ENCODE peak calls at places on chromosomes 4 and X, in six cellular contexts. One of them, this sample, is unnamed.

GRCh38 chr4:40594261-40595178 is 35.1 kb downstream of the RBM47 start:
- DNase-seq in OCI-LY7: no peak
- DNase-seq in GM23338: no peak
- DNase-seq in heart left ventricle: no peak
- DNase-seq in fibroblast of mammary gland: peak
- DNase-seq in progenitor cell of endocrine pancreas: no peak
- DNase-seq in this sample: no peak

GRCh38 chr4:68905598-68906237 is 45.9 kb downstream of the UGT2A3 start:
- DNase-seq in progenitor cell of endocrine pancreas: peak
- DNase-seq in heart left ventricle: no peak
- DNase-seq in OCI-LY7: no peak
- DNase-seq in GM23338: peak
- DNase-seq in fibroblast of mammary gland: no peak
- DNase-seq in this sample: no peak

GRCh38 chr4:10413177-10413576 is 44.0 kb downstream of the ZNF518B start:
- DNase-seq in fibroblast of mammary gland: no peak
- DNase-seq in GM23338: no peak
- DNase-seq in progenitor cell of endocrine pancreas: no peak
- DNase-seq in heart left ventricle: no peak
- DNase-seq in OCI-LY7: peak
- DNase-seq in this sample: no peak

GRCh38 chr4:15677507-15677988 is 4.1 kb upstream of the FAM200B start:
- DNase-seq in progenitor cell of endocrine pancreas: no peak
- DNase-seq in heart left ventricle: no peak
- DNase-seq in GM23338: peak
- DNase-seq in fibroblast of mammary gland: peak
- DNase-seq in OCI-LY7: no peak
- DNase-seq in this sample: no peak

GRCh38 chr4:89496851-89497250 is 189.3 kb upstream of the GPRIN3 start:
- DNase-seq in heart left ventricle: no peak
- DNase-seq in GM23338: no peak
- DNase-seq in OCI-LY7: no peak
- DNase-seq in fibroblast of mammary gland: peak
- DNase-seq in progenitor cell of endocrine pancreas: no peak
- DNase-seq in this sample: no peak

GRCh38 chr4:34200535-34200934 is 2043.8 kb downstream of the ARAP2 start:
- DNase-seq in OCI-LY7: no peak
- DNase-seq in fibroblast of mammary gland: no peak
- DNase-seq in heart left ventricle: no peak
- DNase-seq in progenitor cell of endocrine pancreas: no peak
- DNase-seq in GM23338: no peak
- DNase-seq in this sample: no peak

GRCh38 chr4:150656882-150657281 is 74.9 kb downstream of the MAB21L2 start:
- DNase-seq in heart left ventricle: no peak
- DNase-seq in fibroblast of mammary gland: no peak
- DNase-seq in OCI-LY7: no peak
- DNase-seq in progenitor cell of endocrine pancreas: no peak
- DNase-seq in GM23338: no peak
- DNase-seq in this sample: no peak

GRCh38 chr4:37675587-37676290 is 10.4 kb downstream of the RELL1 start:
- DNase-seq in heart left ventricle: no peak
- DNase-seq in fibroblast of mammary gland: no peak
- DNase-seq in progenitor cell of endocrine pancreas: no peak
- DNase-seq in OCI-LY7: peak
- DNase-seq in GM23338: no peak
- DNase-seq in this sample: no peak

GRCh38 chrX:15906544-15906943 is 51.9 kb upstream of the AP1S2 start:
- DNase-seq in GM23338: no peak
- DNase-seq in fibroblast of mammary gland: no peak
- DNase-seq in OCI-LY7: no peak
- DNase-seq in heart left ventricle: no peak
- DNase-seq in progenitor cell of endocrine pancreas: no peak
- DNase-seq in this sample: no peak

GRCh38 chr4:172142331-172142738 is 329.1 kb downstream of the GALNTL6 start:
- DNase-seq in progenitor cell of endocrine pancreas: no peak
- DNase-seq in GM23338: no peak
- DNase-seq in OCI-LY7: no peak
- DNase-seq in fibroblast of mammary gland: peak
- DNase-seq in heart left ventricle: no peak
- DNase-seq in this sample: no peak

GRCh38 chr4:1572521-1572920 is 111.6 kb downstream of the FAM53A start:
- DNase-seq in OCI-LY7: no peak
- DNase-seq in heart left ventricle: no peak
- DNase-seq in fibroblast of mammary gland: no peak
- DNase-seq in progenitor cell of endocrine pancreas: no peak
- DNase-seq in GM23338: peak
- DNase-seq in this sample: peak

GRCh38 chr4:168153596-168154440 is 61.5 kb downstream of the ANXA10 start:
- DNase-seq in heart left ventricle: peak
- DNase-seq in OCI-LY7: peak
- DNase-seq in GM23338: peak
- DNase-seq in progenitor cell of endocrine pancreas: peak
- DNase-seq in fibroblast of mammary gland: peak
- DNase-seq in this sample: peak

GRCh38 chr4:97912151-97912550 is 231.1 kb downstream of the STPG2 start:
- DNase-seq in fibroblast of mammary gland: no peak
- DNase-seq in progenitor cell of endocrine pancreas: no peak
- DNase-seq in GM23338: no peak
- DNase-seq in heart left ventricle: no peak
- DNase-seq in OCI-LY7: no peak
- DNase-seq in this sample: no peak

GRCh38 chr4:128323401-128323800 is 35.8 kb upstream of the PGRMC2 start:
- DNase-seq in fibroblast of mammary gland: no peak
- DNase-seq in GM23338: no peak
- DNase-seq in progenitor cell of endocrine pancreas: no peak
- DNase-seq in OCI-LY7: no peak
- DNase-seq in heart left ventricle: no peak
- DNase-seq in this sample: no peak

GRCh38 chr4:174764105-174764729 is 64.8 kb downstream of the GLRA3 start:
- DNase-seq in OCI-LY7: peak
- DNase-seq in progenitor cell of endocrine pancreas: no peak
- DNase-seq in fibroblast of mammary gland: peak
- DNase-seq in GM23338: peak
- DNase-seq in heart left ventricle: no peak
- DNase-seq in this sample: no peak

GRCh38 chr4:82469776-82470345 is 39.5 kb downstream of the ENOPH1 start:
- DNase-seq in GM23338: no peak
- DNase-seq in OCI-LY7: no peak
- DNase-seq in progenitor cell of endocrine pancreas: no peak
- DNase-seq in fibroblast of mammary gland: peak
- DNase-seq in heart left ventricle: no peak
- DNase-seq in this sample: no peak

GRCh38 chrX:15737188-15737956 is 698 bp upstream of the CA5B start:
- DNase-seq in GM23338: no peak
- DNase-seq in OCI-LY7: peak
- DNase-seq in progenitor cell of endocrine pancreas: no peak
- DNase-seq in heart left ventricle: no peak
- DNase-seq in fibroblast of mammary gland: no peak
- DNase-seq in this sample: no peak

GRCh38 chrX:13828392-13828791 is 11.5 kb upstream of the GPM6B start:
- DNase-seq in progenitor cell of endocrine pancreas: no peak
- DNase-seq in GM23338: no peak
- DNase-seq in fibroblast of mammary gland: peak
- DNase-seq in heart left ventricle: no peak
- DNase-seq in OCI-LY7: no peak
- DNase-seq in this sample: no peak

GRCh38 chrX:123961268-123962005 is at the start of gene STAG2:
- DNase-seq in fibroblast of mammary gland: peak
- DNase-seq in GM23338: peak
- DNase-seq in progenitor cell of endocrine pancreas: peak
- DNase-seq in OCI-LY7: peak
- DNase-seq in heart left ventricle: peak
- DNase-seq in this sample: peak

GRCh38 chrX:139554991-139555675 is 24.6 kb downstream of the F9 start:
- DNase-seq in GM23338: peak
- DNase-seq in progenitor cell of endocrine pancreas: no peak
- DNase-seq in fibroblast of mammary gland: no peak
- DNase-seq in OCI-LY7: no peak
- DNase-seq in heart left ventricle: no peak
- DNase-seq in this sample: no peak

GRCh38 chr4:174864031-174864430 is 35.0 kb upstream of the GLRA3 start:
- DNase-seq in progenitor cell of endocrine pancreas: no peak
- DNase-seq in heart left ventricle: no peak
- DNase-seq in GM23338: no peak
- DNase-seq in fibroblast of mammary gland: no peak
- DNase-seq in OCI-LY7: no peak
- DNase-seq in this sample: no peak

GRCh38 chr4:16205298-16206164 is 20.7 kb downstream of the TAPT1 start:
- DNase-seq in fibroblast of mammary gland: no peak
- DNase-seq in heart left ventricle: no peak
- DNase-seq in OCI-LY7: peak
- DNase-seq in progenitor cell of endocrine pancreas: no peak
- DNase-seq in GM23338: peak
- DNase-seq in this sample: no peak

GRCh38 chrX:10677490-10677889 is 57.1 kb upstream of the MID1 start:
- DNase-seq in OCI-LY7: no peak
- DNase-seq in heart left ventricle: no peak
- DNase-seq in GM23338: no peak
- DNase-seq in fibroblast of mammary gland: peak
- DNase-seq in progenitor cell of endocrine pancreas: no peak
- DNase-seq in this sample: peak

GRCh38 chr4:1749826-1750225 is 28.5 kb downstream of the TACC3 start:
- DNase-seq in OCI-LY7: no peak
- DNase-seq in fibroblast of mammary gland: no peak
- DNase-seq in heart left ventricle: no peak
- DNase-seq in progenitor cell of endocrine pancreas: no peak
- DNase-seq in GM23338: no peak
- DNase-seq in this sample: no peak

GRCh38 chr4:83629945-83630684 is 94.2 kb downstream of the GPAT3 start:
- DNase-seq in progenitor cell of endocrine pancreas: no peak
- DNase-seq in GM23338: no peak
- DNase-seq in fibroblast of mammary gland: peak
- DNase-seq in OCI-LY7: no peak
- DNase-seq in heart left ventricle: no peak
- DNase-seq in this sample: no peak

GRCh38 chr4:8897768-8898167 is 26.1 kb upstream of the HMX1 start:
- DNase-seq in progenitor cell of endocrine pancreas: no peak
- DNase-seq in fibroblast of mammary gland: no peak
- DNase-seq in OCI-LY7: no peak
- DNase-seq in heart left ventricle: no peak
- DNase-seq in GM23338: no peak
- DNase-seq in this sample: no peak

GRCh38 chrX:19805054-19805690 is 82.2 kb downstream of the SH3KBP1 start:
- DNase-seq in GM23338: no peak
- DNase-seq in heart left ventricle: no peak
- DNase-seq in OCI-LY7: peak
- DNase-seq in fibroblast of mammary gland: peak
- DNase-seq in progenitor cell of endocrine pancreas: no peak
- DNase-seq in this sample: no peak

GRCh38 chrX:122943918-122944317 is 240.2 kb upstream of the GRIA3 start:
- DNase-seq in heart left ventricle: no peak
- DNase-seq in fibroblast of mammary gland: peak
- DNase-seq in progenitor cell of endocrine pancreas: no peak
- DNase-seq in OCI-LY7: no peak
- DNase-seq in GM23338: no peak
- DNase-seq in this sample: no peak

GRCh38 chrX:109472939-109473713 is 8.8 kb downstream of the GUCY2F start:
- DNase-seq in progenitor cell of endocrine pancreas: peak
- DNase-seq in OCI-LY7: peak
- DNase-seq in GM23338: peak
- DNase-seq in heart left ventricle: peak
- DNase-seq in fibroblast of mammary gland: peak
- DNase-seq in this sample: peak
- TF ChIP-seq CTCF in progenitor cell of endocrine pancreas: peak
- TF ChIP-seq CTCF in OCI-LY7: peak
- TF ChIP-seq CTCF in GM23338: peak
- TF ChIP-seq CTCF in heart left ventricle: no peak
- TF ChIP-seq CTCF in fibroblast of mammary gland: peak
- TF ChIP-seq CTCF in this sample: peak

DNA sequence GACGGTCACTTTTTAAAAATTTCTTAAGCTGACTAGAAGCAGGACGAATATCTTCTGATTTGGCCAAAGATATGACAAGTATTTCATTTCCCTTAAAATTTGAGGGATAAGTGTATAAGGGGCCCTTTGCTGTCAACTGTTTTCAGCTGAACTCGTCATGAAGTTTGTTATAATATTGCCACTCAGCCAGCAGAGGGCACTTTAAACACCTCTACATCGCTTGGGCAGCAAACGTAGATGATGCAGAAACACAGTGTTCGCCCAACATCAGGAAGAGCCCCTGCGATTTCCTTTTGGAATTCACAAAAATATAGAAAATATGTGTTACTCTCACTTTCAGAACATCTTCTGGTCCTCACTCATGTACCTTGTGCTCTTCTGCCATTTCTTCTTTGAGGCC is 435.7 kb upstream of the FMR1 start:
- DNase-seq in GM23338: peak
- DNase-seq in fibroblast of mammary gland: peak
- DNase-seq in heart left ventricle: no peak
- DNase-seq in progenitor cell of endocrine pancreas: no peak
- DNase-seq in OCI-LY7: no peak
- DNase-seq in this sample: peak
- TF ChIP-seq CTCF in GM23338: peak
- TF ChIP-seq CTCF in fibroblast of mammary gland: no peak
- TF ChIP-seq CTCF in heart left ventricle: peak
- TF ChIP-seq CTCF in progenitor cell of endocrine pancreas: peak
- TF ChIP-seq CTCF in OCI-LY7: peak
- TF ChIP-seq CTCF in this sample: peak

DNA sequence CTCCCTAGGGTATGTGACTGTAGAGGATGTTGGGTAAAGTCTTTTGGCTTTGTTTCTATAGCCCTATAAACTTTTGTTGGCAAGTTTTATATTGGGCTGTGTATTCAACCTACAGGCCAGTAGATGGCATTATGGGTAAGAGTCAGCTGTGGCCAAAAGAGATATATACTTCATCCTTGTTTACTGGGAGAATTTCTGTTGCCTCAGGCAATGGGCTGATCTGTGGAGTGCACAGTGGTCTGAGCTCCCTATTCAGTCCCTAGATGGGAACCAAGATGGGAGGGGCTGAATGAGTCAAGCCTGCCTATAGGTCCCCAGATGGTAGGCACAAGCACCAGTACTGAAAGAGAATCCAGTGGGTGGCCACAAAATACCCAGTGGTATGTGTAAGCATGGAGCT is 580.6 kb downstream of the EPHA5 start:
- DNase-seq in OCI-LY7: no peak
- DNase-seq in progenitor cell of endocrine pancreas: no peak
- DNase-seq in fibroblast of mammary gland: peak
- DNase-seq in GM23338: no peak
- DNase-seq in heart left ventricle: no peak
- DNase-seq in this sample: no peak
- TF ChIP-seq CTCF in OCI-LY7: peak
- TF ChIP-seq CTCF in progenitor cell of endocrine pancreas: peak
- TF ChIP-seq CTCF in fibroblast of mammary gland: peak
- TF ChIP-seq CTCF in GM23338: peak
- TF ChIP-seq CTCF in heart left ventricle: no peak
- TF ChIP-seq CTCF in this sample: no peak

DNA sequence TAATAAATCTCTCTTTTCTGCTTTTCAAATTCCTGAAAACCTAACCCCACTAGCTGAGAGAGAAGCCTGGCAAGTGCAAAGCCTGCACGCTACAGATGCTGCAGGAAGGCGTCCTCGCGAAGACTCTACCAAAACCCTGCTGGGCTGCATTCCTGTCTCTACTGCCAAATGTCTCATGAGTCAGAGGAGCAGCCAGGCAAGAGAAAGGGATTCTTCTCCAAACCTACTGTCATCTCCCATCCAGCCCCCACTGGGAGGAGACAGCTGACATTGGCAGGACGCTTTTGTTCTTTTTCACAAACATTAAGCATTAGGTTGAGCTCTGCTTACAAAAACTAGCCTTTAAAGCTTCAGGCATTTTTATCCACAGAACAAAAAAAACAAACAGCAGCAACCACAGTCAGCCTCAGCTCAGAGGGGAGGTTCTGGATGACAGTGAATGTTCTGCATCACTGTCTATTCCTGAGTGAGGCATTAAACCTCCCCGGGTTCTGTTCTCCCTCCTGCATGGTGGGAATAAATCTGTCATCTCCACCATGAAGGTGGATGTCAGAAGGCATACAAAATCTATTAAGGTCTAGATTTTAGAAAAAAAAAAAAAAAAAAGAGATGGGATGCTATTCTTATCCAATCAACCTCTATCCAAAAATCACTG is 17.9 kb downstream of the CRMP1 start:
- DNase-seq in GM23338: peak
- DNase-seq in fibroblast of mammary gland: peak
- DNase-seq in OCI-LY7: no peak
- DNase-seq in progenitor cell of endocrine pancreas: no peak
- DNase-seq in heart left ventricle: no peak
- DNase-seq in this sample: no peak
- TF ChIP-seq CTCF in GM23338: no peak
- TF ChIP-seq CTCF in fibroblast of mammary gland: no peak
- TF ChIP-seq CTCF in OCI-LY7: no peak
- TF ChIP-seq CTCF in progenitor cell of endocrine pancreas: no peak
- TF ChIP-seq CTCF in heart left ventricle: no peak
- TF ChIP-seq CTCF in this sample: no peak